ENCODE peak calls at places on chromosomes 3 and 15, in ten cellular contexts. Y is progenitor cell of endocrine pancreas, O is hepatocyte, J is heart left ventricle, G is adrenal gland, Z is HCT116, K is bronchial epithelial cell, I is MM.1S, L is fibroblast of mammary gland, F is astrocyte of the spinal cord. U is an unnamed sample.

GRCh38 chr15:48021336-48022086 is 99.3 kb upstream of the SLC24A5 start:
- DNase-seq in L (peak; percentile 4), Y (no peak), Z (no peak), I (no peak), G (no peak), K (peak; percentile 48), F (peak; percentile 6), J (no peak), O (peak; percentile 40), U (no peak)

GRCh38 chr3:125059488-125060245 is 3.9 kb upstream of the HEG1 start:
- DNase-seq in J (no peak), G (no peak), Y (no peak), L (peak; percentile 56), F (no peak), O (no peak), K (no peak), I (no peak), Z (no peak), U (peak; percentile 53)

GRCh38 chr3:99344216-99344615 is 294.2 kb upstream of the COL8A1 start:
- DNase-seq in J (no peak), Z (no peak), F (peak; percentile 19), L (peak; percentile 20), Y (no peak), G (no peak), I (no peak), O (no peak), K (no peak), U (no peak)

GRCh38 chr3:39499651-39500273 is 32.3 kb downstream of the MOBP start:
- DNase-seq in I (no peak), O (no peak), F (no peak), K (peak; percentile 56), J (no peak), Z (no peak), Y (no peak), L (no peak), G (no peak), U (peak; percentile 7)

GRCh38 chr3:172536505-172536904 is 13.3 kb upstream of the TNFSF10 start:
- DNase-seq in I (no peak), J (no peak), L (no peak), G (no peak), F (no peak), O (no peak), Y (no peak), Z (no peak), K (peak; percentile 61), U (no peak)

GRCh38 chr3:52190294-52190841 is 7.6 kb upstream of the ALAS1 start:
- DNase-seq in O (no peak), Y (no peak), F (peak; percentile 49), I (no peak), Z (no peak), G (no peak), K (no peak), L (peak; percentile 73), J (no peak), U (no peak)

GRCh38 chr3:10770981-10771380 is 45.0 kb upstream of the SLC6A11 start:
- DNase-seq in Z (no peak), J (no peak), I (no peak), O (no peak), Y (no peak), K (no peak), L (no peak), G (no peak), F (no peak), U (no peak)

GRCh38 chr15:88954431-88955277 is 41.5 kb upstream of the MFGE8 start:
- DNase-seq in L (peak; percentile 49), K (no peak), F (peak; percentile 11), G (no peak), J (peak; percentile 64), Y (no peak), Z (no peak), O (peak; percentile 11), I (no peak), U (no peak)

GRCh38 chr15:47184003-47184404 is 533.3 kb upstream of the SEMA6D start:
- DNase-seq in F (no peak), O (peak; percentile 65), I (peak; percentile 58), G (no peak), L (no peak), Z (no peak), J (no peak), K (peak; percentile 10), Y (peak; percentile 40), U (no peak)

GRCh38 chr3:28856796-28857195 is 424.1 kb upstream of the RBMS3 start:
- DNase-seq in O (no peak), J (no peak), Y (no peak), I (no peak), K (peak; percentile 54), F (no peak), G (no peak), Z (no peak), L (no peak), U (no peak)

GRCh38 chr15:48972750-48973503 is 9.2 kb upstream of the SHC4 start:
- DNase-seq in O (no peak), J (no peak), K (no peak), G (no peak), F (no peak), I (no peak), Z (no peak), L (no peak), Y (no peak), U (no peak)

GRCh38 chr3:178078933-178079332 is 457.3 kb upstream of the KCNMB2 start:
- DNase-seq in G (peak; percentile 72), F (peak; percentile 73), L (peak; percentile 68), O (no peak), Z (no peak), J (peak; percentile 36), Y (no peak), K (peak; percentile 17), I (no peak), U (no peak)

GRCh38 chr15:46607103-46607502 is 972.3 kb downstream of the SQOR start:
- DNase-seq in F (no peak), Y (no peak), J (no peak), I (no peak), K (no peak), Z (no peak), L (no peak), G (no peak), O (no peak), U (no peak)

GRCh38 chr3:149564079-149564478 is 89.6 kb downstream of the TM4SF4 start:
- DNase-seq in Z (no peak), L (no peak), Y (no peak), J (no peak), I (no peak), G (no peak), O (no peak), K (no peak), F (peak; percentile 49), U (no peak)

GRCh38 chr15:20368974-20369373 is 172.6 kb downstream of the GOLGA6L6 start:
- DNase-seq in O (no peak), Z (no peak), K (no peak), J (no peak), F (no peak), L (no peak), G (no peak), I (no peak), Y (no peak), U (no peak)

GRCh38 chr3:189355481-189356201 is 183.9 kb downstream of the TPRG1 start:
- DNase-seq in Z (peak; percentile 67), J (no peak), L (peak; percentile 44), F (peak; percentile 47), G (no peak), Y (no peak), K (peak; percentile 95), O (peak; percentile 28), I (no peak), U (peak; percentile 30)

GRCh38 chr3:155217591-155217990 is 75.9 kb downstream of the STRIT1 start:
- DNase-seq in J (no peak), Z (no peak), K (peak; percentile 7), G (no peak), L (peak; percentile 93), F (peak; percentile 15), O (no peak), I (no peak), Y (no peak), U (no peak)

GRCh38 chr3:195907730-195908438 is 467 bp downstream of the TNK2 start:
- DNase-seq in I (peak; percentile 81), K (no peak), L (no peak), F (no peak), Z (no peak), O (peak; percentile 68), Y (no peak), J (peak; percentile 72), G (peak; percentile 55), U (peak; percentile 16)

GRCh38 chr15:70083423-70083822 is 14.3 kb downstream of the TLE3 start:
- DNase-seq in K (no peak), Y (no peak), J (no peak), Z (no peak), F (no peak), L (no peak), G (no peak), I (no peak), O (no peak), U (no peak)

GRCh38 chr3:12588039-12588673 is 31.3 kb downstream of the MKRN2 start:
- DNase-seq in I (no peak), F (peak; percentile 13), J (no peak), G (no peak), Y (no peak), Z (no peak), L (peak; percentile 18), K (peak; percentile 72), O (no peak), U (no peak)
- TF ChIP-seq CTCF in I (no peak), F (no peak), J (no peak), G (no peak), Y (no peak), Z (no peak), L (no peak), K (no peak), O (no peak), U (no peak)

GRCh38 chr3:8110966-8111798 is 390.4 kb upstream of the LMCD1 start:
- DNase-seq in G (peak; percentile 71), F (peak; percentile 68), O (peak; percentile 80), L (peak; percentile 66), J (peak; percentile 49), K (peak; percentile 80), Z (peak; percentile 63), I (peak; percentile 37), Y (peak; percentile 55), U (peak; percentile 75)
- TF ChIP-seq CTCF in G (peak; percentile 60), F (peak; percentile 80), O (peak; percentile 86), L (peak; percentile 80), J (peak; percentile 83), K (peak; percentile 78), Z (peak; percentile 92), I (peak; percentile 50), Y (peak; percentile 81), U (peak; percentile 72)

GRCh38 chr3:185049710-185050109 is 103.2 kb downstream of the C3orf70 start:
- DNase-seq in G (no peak), K (no peak), Z (no peak), I (no peak), Y (no peak), J (no peak), L (no peak), F (no peak), O (no peak), U (no peak)
- TF ChIP-seq CTCF in G (no peak), K (no peak), Z (no peak), I (no peak), Y (peak; percentile 36), J (no peak), L (no peak), F (no peak), O (no peak), U (no peak)

DNA sequence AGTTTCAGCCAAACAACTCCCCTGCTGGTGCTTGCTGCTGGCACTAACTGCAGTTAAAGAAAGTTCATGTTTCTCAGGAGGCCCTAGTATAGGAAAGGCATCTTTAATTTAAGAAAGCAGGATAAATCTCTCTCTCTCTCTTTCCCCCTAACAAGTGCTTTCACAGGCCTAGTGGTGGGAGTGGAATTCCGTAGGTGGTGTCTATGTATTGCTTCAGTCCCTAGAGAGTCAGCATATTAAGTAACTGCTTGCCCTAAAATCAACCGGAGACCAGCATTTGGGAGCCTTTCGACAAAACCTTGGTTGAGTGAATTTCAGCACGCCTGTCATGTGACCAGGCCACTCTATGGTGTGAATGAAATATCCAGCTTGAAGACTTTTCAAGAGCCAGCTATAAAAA is 169.2 kb upstream of the TGFBR2 start:
- DNase-seq in Z (no peak), O (no peak), F (peak; percentile 51), G (no peak), Y (no peak), J (peak; percentile 57), L (peak; percentile 90), I (no peak), K (peak; percentile 29), U (no peak)
- TF ChIP-seq CTCF in Z (no peak), O (no peak), F (peak; percentile 8), G (no peak), Y (no peak), J (peak; percentile 24), L (no peak), I (no peak), K (no peak), U (no peak)

U was measured in Calu3.